ENCODE peak calls at places on chromosomes 2 and 18, in nine cellular contexts. One of them, this sample, is unnamed.

GRCh38 chr2:11873346-11873745 is 126.9 kb downstream of the LPIN1 start:
- DNase-seq in fibroblast of the aortic adventitia: no peak
- DNase-seq in mesothelial cell of epicardium: no peak
- DNase-seq in MM.1S: no peak
- DNase-seq in AG04449: no peak
- DNase-seq in PC-9: no peak
- DNase-seq in omental fat pad: no peak
- DNase-seq in tibial nerve: no peak
- DNase-seq in brain microvascular endothelial cell: no peak
- DNase-seq in this sample: no peak

GRCh38 chr18:38751897-38752296 is 1186.3 kb upstream of the CELF4 start:
- DNase-seq in fibroblast of the aortic adventitia: no peak
- DNase-seq in mesothelial cell of epicardium: no peak
- DNase-seq in MM.1S: no peak
- DNase-seq in AG04449: no peak
- DNase-seq in PC-9: no peak
- DNase-seq in omental fat pad: no peak
- DNase-seq in tibial nerve: no peak
- DNase-seq in brain microvascular endothelial cell: no peak
- DNase-seq in this sample: peak

GRCh38 chr2:70132244-70133126 is 45.2 kb downstream of the PCBP1 start:
- DNase-seq in fibroblast of the aortic adventitia: peak
- DNase-seq in mesothelial cell of epicardium: no peak
- DNase-seq in MM.1S: peak
- DNase-seq in AG04449: no peak
- DNase-seq in PC-9: no peak
- DNase-seq in omental fat pad: no peak
- DNase-seq in tibial nerve: peak
- DNase-seq in brain microvascular endothelial cell: peak
- DNase-seq in this sample: peak

GRCh38 chr18:34322365-34323289 is 97.9 kb upstream of the NOL4 start:
- DNase-seq in fibroblast of the aortic adventitia: peak
- DNase-seq in mesothelial cell of epicardium: peak
- DNase-seq in MM.1S: peak
- DNase-seq in AG04449: no peak
- DNase-seq in PC-9: peak
- DNase-seq in omental fat pad: peak
- DNase-seq in tibial nerve: peak
- DNase-seq in brain microvascular endothelial cell: peak
- DNase-seq in this sample: peak

GRCh38 chr2:26516246-26516645 is 38.3 kb upstream of the OTOF start:
- DNase-seq in fibroblast of the aortic adventitia: no peak
- DNase-seq in mesothelial cell of epicardium: no peak
- DNase-seq in MM.1S: no peak
- DNase-seq in AG04449: no peak
- DNase-seq in PC-9: no peak
- DNase-seq in omental fat pad: no peak
- DNase-seq in tibial nerve: no peak
- DNase-seq in brain microvascular endothelial cell: no peak
- DNase-seq in this sample: no peak

GRCh38 chr18:78960709-78961108 is 18.9 kb upstream of the SALL3 start:
- DNase-seq in fibroblast of the aortic adventitia: no peak
- DNase-seq in mesothelial cell of epicardium: no peak
- DNase-seq in MM.1S: no peak
- DNase-seq in AG04449: no peak
- DNase-seq in PC-9: no peak
- DNase-seq in omental fat pad: no peak
- DNase-seq in tibial nerve: no peak
- DNase-seq in brain microvascular endothelial cell: no peak
- DNase-seq in this sample: no peak

GRCh38 chr2:40279479-40279878 is 172.4 kb downstream of the SLC8A1 start:
- DNase-seq in fibroblast of the aortic adventitia: no peak
- DNase-seq in mesothelial cell of epicardium: no peak
- DNase-seq in MM.1S: no peak
- DNase-seq in AG04449: no peak
- DNase-seq in PC-9: no peak
- DNase-seq in omental fat pad: no peak
- DNase-seq in tibial nerve: no peak
- DNase-seq in brain microvascular endothelial cell: no peak
- DNase-seq in this sample: no peak

GRCh38 chr18:5417342-5417741 is 121.8 kb upstream of the ZBTB14 start:
- DNase-seq in fibroblast of the aortic adventitia: peak
- DNase-seq in mesothelial cell of epicardium: no peak
- DNase-seq in MM.1S: no peak
- DNase-seq in AG04449: no peak
- DNase-seq in PC-9: no peak
- DNase-seq in omental fat pad: no peak
- DNase-seq in tibial nerve: peak
- DNase-seq in brain microvascular endothelial cell: no peak
- DNase-seq in this sample: no peak

GRCh38 chr2:71612581-71613520 is 159.5 kb downstream of the DYSF start:
- DNase-seq in fibroblast of the aortic adventitia: no peak
- DNase-seq in mesothelial cell of epicardium: peak
- DNase-seq in MM.1S: no peak
- DNase-seq in AG04449: no peak
- DNase-seq in PC-9: no peak
- DNase-seq in omental fat pad: peak
- DNase-seq in tibial nerve: no peak
- DNase-seq in brain microvascular endothelial cell: no peak
- DNase-seq in this sample: no peak

GRCh38 chr2:205657579-205657978 is 24.7 kb upstream of the NRP2 start:
- DNase-seq in fibroblast of the aortic adventitia: peak
- DNase-seq in mesothelial cell of epicardium: no peak
- DNase-seq in MM.1S: no peak
- DNase-seq in AG04449: peak
- DNase-seq in PC-9: no peak
- DNase-seq in omental fat pad: no peak
- DNase-seq in tibial nerve: no peak
- DNase-seq in brain microvascular endothelial cell: no peak
- DNase-seq in this sample: no peak

GRCh38 chr2:225354281-225354774 is 45.2 kb upstream of the NYAP2 start:
- DNase-seq in fibroblast of the aortic adventitia: peak
- DNase-seq in mesothelial cell of epicardium: no peak
- DNase-seq in MM.1S: no peak
- DNase-seq in AG04449: no peak
- DNase-seq in PC-9: no peak
- DNase-seq in omental fat pad: no peak
- DNase-seq in tibial nerve: no peak
- DNase-seq in brain microvascular endothelial cell: peak
- DNase-seq in this sample: no peak

GRCh38 chr2:132929786-132930185 is 259.8 kb upstream of the LYPD1 start:
- DNase-seq in fibroblast of the aortic adventitia: peak
- DNase-seq in mesothelial cell of epicardium: no peak
- DNase-seq in MM.1S: no peak
- DNase-seq in AG04449: no peak
- DNase-seq in PC-9: no peak
- DNase-seq in omental fat pad: no peak
- DNase-seq in tibial nerve: no peak
- DNase-seq in brain microvascular endothelial cell: peak
- DNase-seq in this sample: no peak

GRCh38 chr2:137968477-137969417 is 4.5 kb downstream of the HNMT start:
- DNase-seq in fibroblast of the aortic adventitia: no peak
- DNase-seq in mesothelial cell of epicardium: no peak
- DNase-seq in MM.1S: no peak
- DNase-seq in AG04449: no peak
- DNase-seq in PC-9: no peak
- DNase-seq in omental fat pad: no peak
- DNase-seq in tibial nerve: no peak
- DNase-seq in brain microvascular endothelial cell: no peak
- DNase-seq in this sample: no peak

GRCh38 chr2:128304715-128305554 is 13.7 kb downstream of the HS6ST1 start:
- DNase-seq in fibroblast of the aortic adventitia: peak
- DNase-seq in mesothelial cell of epicardium: peak
- DNase-seq in MM.1S: peak
- DNase-seq in AG04449: peak
- DNase-seq in PC-9: peak
- DNase-seq in omental fat pad: peak
- DNase-seq in tibial nerve: peak
- DNase-seq in brain microvascular endothelial cell: peak
- DNase-seq in this sample: no peak

GRCh38 chr2:47488870-47489584 is 86.1 kb downstream of the MSH2 start:
- DNase-seq in fibroblast of the aortic adventitia: peak
- DNase-seq in mesothelial cell of epicardium: no peak
- DNase-seq in MM.1S: no peak
- DNase-seq in AG04449: peak
- DNase-seq in PC-9: peak
- DNase-seq in omental fat pad: no peak
- DNase-seq in tibial nerve: peak
- DNase-seq in brain microvascular endothelial cell: peak
- DNase-seq in this sample: no peak

GRCh38 chr2:29583548-29584121 is 337.8 kb downstream of the ALK start:
- DNase-seq in fibroblast of the aortic adventitia: no peak
- DNase-seq in mesothelial cell of epicardium: no peak
- DNase-seq in MM.1S: no peak
- DNase-seq in AG04449: no peak
- DNase-seq in PC-9: no peak
- DNase-seq in omental fat pad: no peak
- DNase-seq in tibial nerve: no peak
- DNase-seq in brain microvascular endothelial cell: no peak
- DNase-seq in this sample: no peak

GRCh38 chr2:9201185-9201891 is 5.3 kb upstream of the ASAP2 start:
- DNase-seq in fibroblast of the aortic adventitia: peak
- DNase-seq in mesothelial cell of epicardium: no peak
- DNase-seq in MM.1S: no peak
- DNase-seq in AG04449: peak
- DNase-seq in PC-9: no peak
- DNase-seq in omental fat pad: no peak
- DNase-seq in tibial nerve: no peak
- DNase-seq in brain microvascular endothelial cell: peak
- DNase-seq in this sample: no peak

GRCh38 chr2:74206180-74206688 is 7.8 kb downstream of the MTHFD2 start:
- DNase-seq in fibroblast of the aortic adventitia: peak
- DNase-seq in mesothelial cell of epicardium: no peak
- DNase-seq in MM.1S: peak
- DNase-seq in AG04449: no peak
- DNase-seq in PC-9: no peak
- DNase-seq in omental fat pad: no peak
- DNase-seq in tibial nerve: peak
- DNase-seq in brain microvascular endothelial cell: peak
- DNase-seq in this sample: peak

GRCh38 chr2:129906861-129907235 is 72.6 kb upstream of the RAB6C start:
- DNase-seq in fibroblast of the aortic adventitia: no peak
- DNase-seq in mesothelial cell of epicardium: no peak
- DNase-seq in MM.1S: no peak
- DNase-seq in AG04449: no peak
- DNase-seq in PC-9: no peak
- DNase-seq in omental fat pad: no peak
- DNase-seq in tibial nerve: no peak
- DNase-seq in brain microvascular endothelial cell: no peak
- DNase-seq in this sample: no peak

GRCh38 chr2:155250800-155251199 is 552.3 kb downstream of the KCNJ3 start:
- DNase-seq in fibroblast of the aortic adventitia: no peak
- DNase-seq in mesothelial cell of epicardium: no peak
- DNase-seq in MM.1S: peak
- DNase-seq in AG04449: no peak
- DNase-seq in PC-9: peak
- DNase-seq in omental fat pad: no peak
- DNase-seq in tibial nerve: no peak
- DNase-seq in brain microvascular endothelial cell: no peak
- DNase-seq in this sample: no peak
- TF ChIP-seq CTCF in fibroblast of the aortic adventitia: no peak
- TF ChIP-seq CTCF in mesothelial cell of epicardium: no peak
- TF ChIP-seq CTCF in MM.1S: peak
- TF ChIP-seq CTCF in AG04449: no peak
- TF ChIP-seq CTCF in PC-9: peak
- TF ChIP-seq CTCF in omental fat pad: no peak
- TF ChIP-seq CTCF in tibial nerve: no peak
- TF ChIP-seq CTCF in brain microvascular endothelial cell: peak
- TF ChIP-seq CTCF in this sample: no peak

GRCh38 chr2:38943784-38944183 is 54.1 kb downstream of the ARHGEF33 start:
- DNase-seq in fibroblast of the aortic adventitia: no peak
- DNase-seq in mesothelial cell of epicardium: no peak
- DNase-seq in MM.1S: no peak
- DNase-seq in AG04449: no peak
- DNase-seq in PC-9: no peak
- DNase-seq in omental fat pad: no peak
- DNase-seq in tibial nerve: no peak
- DNase-seq in brain microvascular endothelial cell: no peak
- DNase-seq in this sample: no peak
- TF ChIP-seq CTCF in fibroblast of the aortic adventitia: no peak
- TF ChIP-seq CTCF in mesothelial cell of epicardium: no peak
- TF ChIP-seq CTCF in MM.1S: no peak
- TF ChIP-seq CTCF in AG04449: no peak
- TF ChIP-seq CTCF in PC-9: no peak
- TF ChIP-seq CTCF in omental fat pad: no peak
- TF ChIP-seq CTCF in tibial nerve: no peak
- TF ChIP-seq CTCF in brain microvascular endothelial cell: no peak
- TF ChIP-seq CTCF in this sample: no peak

GRCh38 chr18:35590935-35591334 is 9.4 kb downstream of the GALNT1 start:
- DNase-seq in fibroblast of the aortic adventitia: no peak
- DNase-seq in mesothelial cell of epicardium: no peak
- DNase-seq in MM.1S: no peak
- DNase-seq in AG04449: no peak
- DNase-seq in PC-9: no peak
- DNase-seq in omental fat pad: no peak
- DNase-seq in tibial nerve: no peak
- DNase-seq in brain microvascular endothelial cell: peak
- DNase-seq in this sample: no peak

GRCh38 chr18:35592298-35592697 is 10.8 kb downstream of the GALNT1 start:
- DNase-seq in fibroblast of the aortic adventitia: no peak
- DNase-seq in mesothelial cell of epicardium: no peak
- DNase-seq in MM.1S: no peak
- DNase-seq in AG04449: no peak
- DNase-seq in PC-9: no peak
- DNase-seq in omental fat pad: no peak
- DNase-seq in tibial nerve: no peak
- DNase-seq in brain microvascular endothelial cell: no peak
- DNase-seq in this sample: peak

GRCh38 chr18:35588122-35588521 is 6.6 kb downstream of the GALNT1 start:
- DNase-seq in fibroblast of the aortic adventitia: no peak
- DNase-seq in mesothelial cell of epicardium: no peak
- DNase-seq in MM.1S: no peak
- DNase-seq in AG04449: no peak
- DNase-seq in PC-9: no peak
- DNase-seq in omental fat pad: no peak
- DNase-seq in tibial nerve: no peak
- DNase-seq in brain microvascular endothelial cell: no peak
- DNase-seq in this sample: no peak

GRCh38 chr18:35585608-35586007 is 4.1 kb downstream of the GALNT1 start:
- DNase-seq in fibroblast of the aortic adventitia: no peak
- DNase-seq in mesothelial cell of epicardium: no peak
- DNase-seq in MM.1S: no peak
- DNase-seq in AG04449: no peak
- DNase-seq in PC-9: no peak
- DNase-seq in omental fat pad: no peak
- DNase-seq in tibial nerve: no peak
- DNase-seq in brain microvascular endothelial cell: no peak
- DNase-seq in this sample: no peak

GRCh38 chr18:35588995-35589394 is 7.5 kb downstream of the GALNT1 start:
- DNase-seq in fibroblast of the aortic adventitia: no peak
- DNase-seq in mesothelial cell of epicardium: no peak
- DNase-seq in MM.1S: no peak
- DNase-seq in AG04449: no peak
- DNase-seq in PC-9: no peak
- DNase-seq in omental fat pad: no peak
- DNase-seq in tibial nerve: no peak
- DNase-seq in brain microvascular endothelial cell: no peak
- DNase-seq in this sample: peak
- TF ChIP-seq CTCF in fibroblast of the aortic adventitia: no peak
- TF ChIP-seq CTCF in mesothelial cell of epicardium: no peak
- TF ChIP-seq CTCF in MM.1S: no peak
- TF ChIP-seq CTCF in AG04449: no peak
- TF ChIP-seq CTCF in PC-9: no peak
- TF ChIP-seq CTCF in omental fat pad: no peak
- TF ChIP-seq CTCF in tibial nerve: no peak
- TF ChIP-seq CTCF in brain microvascular endothelial cell: peak
- TF ChIP-seq CTCF in this sample: peak

GRCh38 chr2:75608684-75609333 is 37.8 kb upstream of the MRPL19 start:
- DNase-seq in fibroblast of the aortic adventitia: peak
- DNase-seq in mesothelial cell of epicardium: peak
- DNase-seq in MM.1S: peak
- DNase-seq in AG04449: no peak
- DNase-seq in PC-9: peak
- DNase-seq in omental fat pad: no peak
- DNase-seq in tibial nerve: peak
- DNase-seq in brain microvascular endothelial cell: peak
- DNase-seq in this sample: peak
- TF ChIP-seq CTCF in fibroblast of the aortic adventitia: peak
- TF ChIP-seq CTCF in mesothelial cell of epicardium: peak
- TF ChIP-seq CTCF in MM.1S: peak
- TF ChIP-seq CTCF in AG04449: peak
- TF ChIP-seq CTCF in PC-9: peak
- TF ChIP-seq CTCF in omental fat pad: no peak
- TF ChIP-seq CTCF in tibial nerve: peak
- TF ChIP-seq CTCF in brain microvascular endothelial cell: peak
- TF ChIP-seq CTCF in this sample: peak